ENCODE peak calls at places on chromosomes 5 and 9, in four cellular contexts. F is K562, N is HepG2, T is H1. B is an unnamed sample.

GRCh38 chr5:172110921-172111873 is 76.8 kb downstream of the STK10 start:
- DNase-seq in F (peak; percentile 40), N (no peak), T (no peak), B (no peak)

GRCh38 chr5:111453747-111454146 is 58.6 kb downstream of the STARD4 start:
- DNase-seq in F (no peak), N (no peak), T (no peak), B (no peak)

GRCh38 chr5:133658327-133658726 is 46.0 kb upstream of the FSTL4 start:
- DNase-seq in F (no peak), N (no peak), T (no peak), B (no peak)

GRCh38 chr9:131419029-131419614 is 25.2 kb downstream of the PRRC2B start:
- DNase-seq in F (no peak), N (no peak), T (no peak), B (no peak)

GRCh38 chr5:43233946-43234345 is 41.9 kb downstream of the NIM1K start:
- DNase-seq in F (no peak), N (no peak), T (no peak), B (no peak)

GRCh38 chr5:157283434-157283833 is 17.5 kb downstream of the CYFIP2 start:
- DNase-seq in F (no peak), N (no peak), T (no peak), B (no peak)

GRCh38 chr5:159878988-159879471 is 37.3 kb upstream of the ADRA1B start:
- DNase-seq in F (peak; percentile 14), N (peak; percentile 27), T (peak; percentile 10), B (no peak)

GRCh38 chr5:104650313-104650712 is 1087.7 kb upstream of the NUDT12 start:
- DNase-seq in F (no peak), N (no peak), T (no peak), B (no peak)

GRCh38 chr9:86256653-86257052 is 2.8 kb downstream of the C9orf153 start:
- DNase-seq in F (no peak), N (no peak), T (no peak), B (no peak)

GRCh38 chr9:86253577-86253976 is 5.9 kb downstream of the C9orf153 start:
- DNase-seq in F (no peak), N (no peak), T (no peak), B (no peak)

GRCh38 chr9:86259557-86259956 is at the start of gene C9orf153:
- DNase-seq in F (no peak), N (no peak), T (no peak), B (no peak)

GRCh38 chr9:86252870-86253269 is 6.6 kb downstream of the C9orf153 start:
- DNase-seq in F (no peak), N (no peak), T (no peak), B (no peak)

GRCh38 chr9:86257406-86257805 is 2.1 kb downstream of the C9orf153 start:
- DNase-seq in F (no peak), N (no peak), T (no peak), B (no peak)
- TF ChIP-seq FOSL1 in F (no peak), N (no peak), T (no peak), B (no peak)

DNA sequence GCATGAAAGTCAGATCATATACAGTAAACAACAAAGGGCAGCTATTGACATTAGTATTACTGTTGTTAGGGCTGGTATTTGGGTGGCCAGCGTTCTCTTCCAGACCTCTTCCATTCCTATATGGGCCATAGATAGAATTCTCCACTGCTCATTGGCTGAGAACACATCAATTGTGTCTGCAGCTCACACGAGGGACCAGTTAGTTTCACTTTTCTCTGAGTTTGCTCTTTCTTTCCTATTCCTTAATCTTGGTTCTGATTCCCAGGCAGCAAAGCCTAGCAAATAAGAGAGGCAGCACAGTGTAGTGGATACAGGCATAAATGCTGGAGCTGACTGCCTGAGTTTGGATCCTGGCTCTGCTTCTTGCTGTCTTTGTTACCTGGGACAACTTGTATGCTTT is 476.4 kb downstream of the SPOCK1 start:
- DNase-seq in F (no peak), N (no peak), T (no peak), B (no peak)
- H3K4me3 ChIP-seq in F (no peak overlapping the region), N (no peak overlapping the region), T (no peak overlapping the region), B (no peak overlapping the region)

GRCh38 chr5:57303985-57304384 is 130.1 kb downstream of the GPBP1 start:
- DNase-seq in F (no peak), N (no peak), T (no peak), B (no peak)
- TF ChIP-seq FOSL1 in F (no peak), N (no peak), T (no peak), B (no peak)

DNA sequence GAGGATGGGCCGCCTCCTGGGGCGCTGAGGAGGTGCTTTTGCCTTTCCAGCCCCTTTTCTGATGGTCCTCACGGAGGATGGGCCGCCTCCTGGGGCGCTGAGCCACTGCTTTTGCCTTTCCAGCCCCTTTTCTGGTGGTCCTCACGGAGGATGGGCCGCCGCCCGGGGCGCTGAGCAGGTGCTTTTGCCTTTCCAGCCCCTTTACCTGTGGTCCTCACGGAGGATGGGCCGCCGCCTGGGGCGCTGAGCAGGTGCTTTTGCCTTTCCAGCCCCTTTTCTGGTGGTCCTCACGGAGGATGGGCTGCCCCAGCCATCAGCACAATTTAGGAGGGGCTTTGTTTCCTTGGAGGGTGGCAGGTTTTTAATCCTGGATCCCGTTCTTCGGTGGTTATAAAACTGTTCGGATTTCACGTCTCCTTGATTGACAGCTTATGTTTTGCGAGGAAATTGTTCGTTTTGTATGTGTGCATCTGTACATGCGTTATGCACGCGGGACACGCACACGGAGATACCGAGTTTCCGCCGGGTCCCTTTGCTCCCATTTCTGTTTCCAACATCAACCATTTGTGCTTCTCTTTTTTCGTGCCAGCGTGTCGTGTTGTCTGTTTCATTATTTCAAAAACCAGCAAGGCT is 34.7 kb upstream of the SLC9A3 start:
- DNase-seq in F (no peak), N (no peak), T (no peak), B (no peak)
- H3K4me3 ChIP-seq in F (no peak overlapping the region), N (no peak overlapping the region), T (no peak overlapping the region), B (no peak overlapping the region)

GRCh38 chr9:133071484-133072150 is 9.8 kb downstream of the CEL start:
- DNase-seq in F (no peak), N (no peak), T (no peak), B (no peak)
- TF ChIP-seq FOSL1 in F (no peak), N (no peak), T (no peak), B (no peak)

DNA sequence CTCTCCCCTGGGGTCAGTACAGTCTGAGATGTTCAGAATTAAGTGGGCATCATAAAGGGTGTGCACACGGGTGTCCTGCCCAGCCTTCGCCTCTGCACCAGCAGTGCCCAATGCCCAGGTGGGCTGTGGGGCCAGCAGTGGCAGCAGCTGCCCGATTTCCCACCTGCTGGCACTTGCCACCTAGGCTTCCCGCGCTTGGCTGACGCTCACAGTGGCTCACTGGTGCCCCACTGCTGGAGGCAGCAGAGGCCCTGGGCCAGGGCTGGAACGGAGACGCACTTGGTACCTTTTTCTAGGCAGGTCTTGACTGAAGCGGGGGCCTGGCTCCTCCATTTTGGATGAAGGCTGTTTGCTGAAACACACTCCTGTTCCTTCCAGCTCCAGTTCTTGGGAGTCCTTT is 17.0 kb downstream of the MRNIP start:
- DNase-seq in F (no peak), N (no peak), T (no peak), B (no peak)
- H3K4me3 ChIP-seq in F (no peak overlapping the region), N (no peak overlapping the region), T (no peak overlapping the region), B (no peak overlapping the region)

GRCh38 chr9:81753436-81753835 is 64.1 kb upstream of the TLE1 start:
- DNase-seq in F (no peak), N (no peak), T (no peak), B (no peak)
- TF ChIP-seq FOSL1 in F (no peak), N (no peak), T (no peak), B (no peak)

DNA sequence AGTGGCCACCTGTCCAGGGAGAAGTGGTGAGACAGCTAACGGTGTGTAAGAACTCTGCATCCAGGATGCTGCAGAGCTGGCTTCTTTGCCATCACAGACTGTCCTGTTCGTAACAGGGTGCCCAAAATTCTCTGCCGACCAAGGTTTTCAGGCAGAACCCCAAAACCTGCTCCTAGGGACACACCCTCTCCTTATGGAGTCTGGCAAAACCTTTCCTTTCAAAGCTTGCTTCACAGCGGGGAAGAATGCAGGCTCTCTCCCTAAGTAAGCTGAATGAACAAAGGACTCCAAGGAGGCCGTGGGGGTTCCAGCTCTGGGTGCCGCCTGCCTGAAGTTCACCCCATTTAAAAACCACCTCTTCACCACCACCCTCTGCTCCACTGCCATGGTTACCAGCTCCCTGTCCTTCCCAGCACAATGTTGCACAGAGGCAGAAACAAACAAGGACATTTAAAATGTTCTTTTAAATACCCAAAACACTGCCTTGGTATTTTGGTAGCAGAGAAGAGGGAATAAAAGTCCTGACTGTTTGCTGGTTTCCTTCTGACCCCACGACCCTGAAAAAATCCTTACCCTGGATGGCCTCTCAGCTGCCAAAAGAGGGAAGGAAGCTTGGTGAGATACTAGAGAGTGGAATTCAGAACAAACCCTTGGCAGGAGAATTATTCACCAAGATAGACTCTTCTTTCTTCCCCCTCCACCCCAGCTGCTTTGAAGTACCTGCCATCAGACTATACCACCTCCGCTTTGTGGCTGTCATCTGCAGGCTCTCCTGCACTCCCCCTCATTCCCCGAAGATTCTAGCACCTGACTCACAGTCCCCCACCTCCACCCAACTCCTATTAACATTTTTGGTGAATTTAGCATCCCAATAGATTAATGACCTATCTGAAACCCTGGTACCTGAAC is 7.1 kb upstream of the KLF9 start:
- DNase-seq in F (no peak), N (no peak), T (no peak), B (no peak)
- H3K4me3 ChIP-seq in F (peak overlapping the region; percentile 49), N (peak overlapping the region; percentile 67), T (peak overlapping the region; percentile 52), B (peak overlapping the region; percentile 53)

GRCh38 chr5:11903614-11904269 is 504 bp downstream of the CTNND2 start:
- DNase-seq in F (no peak), N (no peak), T (no peak), B (no peak)
- TF ChIP-seq FOSL1 in F (no peak), N (no peak), T (no peak), B (no peak)

GRCh38 chr5:93585054-93585751 is 2.2 kb downstream of the NR2F1 start:
- DNase-seq in F (no peak), N (no peak), T (no peak), B (no peak)
- H3K4me3 ChIP-seq in F (no peak overlapping the region), N (peak overlapping the region; percentile 95), T (peak overlapping the region; percentile 28), B (peak overlapping the region; percentile 74)